ENCODE peak calls at places on chromosomes 2 and 18, in four cellular contexts. F is GM12878, B is H1, Q is K562. W is an unnamed sample.

GRCh38 chr2:101818531-101819451 is 121.3 kb downstream of the MAP4K4 start:
- DNase-seq in Q (no peak), B (no peak), F (no peak), W (no peak)

GRCh38 chr2:120341977-120342376 is 4.0 kb upstream of the INHBB start:
- DNase-seq in F (no peak), B (no peak), Q (no peak), W (no peak)

GRCh38 chr2:5077479-5078089 is 614.6 kb upstream of the SOX11 start:
- DNase-seq in Q (no peak), F (no peak), B (no peak), W (no peak)

GRCh38 chr18:59742325-59743111 is 45.3 kb upstream of the CCBE1 start:
- DNase-seq in B (no peak), F (no peak), Q (no peak), W (no peak)

GRCh38 chr2:164675698-164676097 is 54.4 kb upstream of the GRB14 start:
- DNase-seq in F (no peak), Q (no peak), B (no peak), W (no peak)

GRCh38 chr18:11419336-11419735 is 190.1 kb upstream of the SLC35G4 start:
- DNase-seq in F (peak), Q (no peak), B (no peak), W (no peak)

GRCh38 chr2:171088057-171088834 is 72.4 kb downstream of the TLK1 start:
- DNase-seq in B (no peak), F (no peak), Q (no peak), W (no peak)

GRCh38 chr2:190940451-190940850 is 59.8 kb downstream of the GLS start:
- DNase-seq in Q (no peak), B (no peak), F (no peak), W (no peak)

GRCh38 chr2:20676353-20677215 is 9.6 kb downstream of the GDF7 start:
- DNase-seq in Q (no peak), B (no peak), F (peak), W (no peak)

GRCh38 chr2:167783266-167784070 is 463.9 kb downstream of the STK39 start:
- DNase-seq in Q (no peak), B (no peak), F (no peak), W (no peak)

GRCh38 chr2:183927367-183928355 is 670.7 kb upstream of the ZNF804A start:
- DNase-seq in B (no peak), F (no peak), Q (no peak), W (no peak)

GRCh38 chr18:35716169-35716831 is 134.8 kb downstream of the GALNT1 start:
- DNase-seq in F (no peak), B (no peak), Q (no peak), W (no peak)

GRCh38 chr2:187228986-187229385 is 219.1 kb downstream of the CALCRL start:
- DNase-seq in Q (no peak), F (no peak), B (no peak), W (no peak)

GRCh38 chr2:187230088-187230487 is 218.0 kb downstream of the CALCRL start:
- DNase-seq in B (no peak), F (no peak), Q (no peak), W (no peak)

GRCh38 chr2:187233811-187234210 is 214.2 kb downstream of the CALCRL start:
- DNase-seq in B (no peak), Q (no peak), F (no peak), W (no peak)

DNA sequence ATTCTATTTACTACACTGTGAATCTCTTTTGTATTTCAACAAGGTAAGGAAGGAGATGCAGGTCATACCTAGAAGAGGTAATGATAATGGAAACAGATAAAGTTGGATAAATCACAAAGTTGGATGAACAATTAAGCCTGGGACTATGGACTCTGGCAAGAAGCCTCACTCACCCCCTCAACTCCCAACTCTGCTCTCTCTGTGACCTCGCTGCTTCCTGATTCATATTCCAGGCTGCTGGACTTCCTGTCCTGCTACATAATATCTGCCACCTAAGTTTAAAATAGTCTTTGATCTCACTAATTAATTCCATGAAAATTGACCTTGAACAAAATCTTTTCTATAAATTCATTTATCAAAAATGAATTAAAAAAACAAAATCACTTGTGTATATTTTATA is 215.3 kb downstream of the CALCRL start:
- DNase-seq in F (no peak), Q (no peak), B (no peak), W (no peak)
- TF ChIP-seq YY1 in F (no peak), Q (no peak), B (no peak), W (no peak)

GRCh38 chr2:227819398-227819697 is 5.7 kb downstream of the CCL20 start:
- DNase-seq in Q (no peak), B (no peak), F (no peak), W (no peak)

GRCh38 chr2:227817336-227817735 is 3.7 kb downstream of the CCL20 start:
- DNase-seq in B (no peak), Q (no peak), F (no peak), W (no peak)

GRCh38 chr2:227816507-227817274 is 3.0 kb downstream of the CCL20 start:
- DNase-seq in F (no peak), B (no peak), Q (no peak), W (no peak)

GRCh38 chr2:227818569-227819397 is 5.1 kb downstream of the CCL20 start:
- DNase-seq in Q (no peak), B (no peak), F (no peak), W (no peak)

GRCh38 chr2:227817940-227818568 is 4.4 kb downstream of the CCL20 start:
- DNase-seq in F (peak), B (peak), Q (no peak), W (peak)
- TF ChIP-seq EGR1 in F (no peak), B (no peak), Q (no peak), W (peak)

GRCh38 chr18:12907258-12907925 is 23.4 kb upstream of the PTPN2 start:
- DNase-seq in B (no peak), F (no peak), Q (peak), W (no peak)
- TF ChIP-seq YY1 in B (no peak), F (no peak), Q (no peak), W (no peak)

DNA sequence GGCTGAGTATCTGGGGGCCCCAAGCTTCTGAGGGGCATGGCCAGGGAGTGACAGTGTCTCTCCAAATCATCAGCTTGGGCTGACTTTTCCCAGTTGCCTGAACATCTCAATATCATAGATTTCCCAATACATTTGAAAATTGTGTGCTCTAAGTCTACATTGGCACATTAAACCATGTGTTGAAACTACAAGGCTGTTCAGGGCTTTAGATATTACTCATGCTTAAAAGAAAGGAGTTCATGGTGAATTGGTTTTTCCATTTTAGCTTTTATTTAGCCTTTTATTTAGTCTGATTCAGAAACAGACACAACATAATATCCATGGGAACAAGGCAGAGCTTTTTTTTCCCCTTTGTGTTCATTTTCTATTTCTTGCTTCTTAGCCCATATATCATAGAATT is 49.9 kb upstream of the GALR1 start:
- DNase-seq in Q (no peak), F (no peak), B (no peak), W (no peak)
- TF ChIP-seq EGR1 in Q (no peak), F (no peak), B (no peak), W (no peak)

DNA sequence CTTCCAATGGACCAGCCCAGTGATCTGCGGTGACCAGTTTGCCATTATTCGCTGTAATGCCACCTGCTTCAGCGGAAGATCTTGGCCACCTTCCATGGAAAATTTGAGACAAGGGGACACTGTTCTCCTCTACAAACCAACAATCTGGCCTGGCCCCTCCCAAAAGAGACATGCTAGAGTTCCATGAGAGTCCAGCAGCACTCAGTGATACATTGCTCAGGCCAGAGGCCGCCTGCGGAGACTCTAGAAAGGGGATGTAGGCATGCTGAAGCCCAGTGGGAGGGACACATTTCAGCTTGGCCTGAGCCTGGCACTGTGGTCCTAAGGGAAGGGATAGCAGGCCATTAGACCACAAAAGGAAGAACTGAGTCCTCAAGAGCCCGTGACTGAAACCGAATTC is 58.2 kb downstream of the COL6A3 start:
- DNase-seq in F (no peak), Q (no peak), B (no peak), W (no peak)
- TF ChIP-seq YY1 in F (no peak), Q (no peak), B (no peak), W (no peak)

DNA sequence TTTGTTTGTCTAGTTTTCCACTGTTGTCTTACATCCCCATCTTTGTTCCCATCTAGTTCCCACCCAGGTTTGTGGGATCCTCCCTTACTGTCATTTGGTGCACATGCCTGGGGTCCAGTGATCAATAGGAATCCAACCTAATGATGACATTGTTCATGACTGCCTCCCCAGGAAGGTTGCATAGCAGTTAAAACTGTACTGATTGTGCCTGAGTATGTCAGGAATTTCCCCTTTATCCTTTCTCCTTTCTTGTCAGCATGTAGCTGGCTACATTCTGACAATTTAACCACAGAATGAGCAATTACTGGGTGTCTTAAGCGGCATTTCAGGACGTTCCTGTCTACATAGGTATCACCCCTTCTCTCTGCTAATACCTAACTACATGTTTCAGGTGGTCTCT is 653.0 kb downstream of the CNTNAP5 start:
- DNase-seq in Q (no peak), F (no peak), B (no peak), W (no peak)
- TF ChIP-seq EGR1 in Q (no peak), F (no peak), B (no peak), W (no peak)